ENCODE peak calls at places on chromosomes 1 and 21, in six cellular contexts. S, T, D, X, E and G are unnamed samples.

GRCh38 chr1:12208764-12209494 is 20.9 kb upstream of the VPS13D start:
- DNase-seq in T (peak), E (peak), S (no peak), D (peak), X (peak), G (peak)

GRCh38 chr1:245876586-245876985 is 630.5 kb downstream of the SMYD3 start:
- DNase-seq in X (no peak), S (no peak), T (no peak), D (no peak), E (no peak), G (no peak)

GRCh38 chr21:37130971-37131370 is 57.9 kb downstream of the TTC3 start:
- DNase-seq in X (no peak), E (no peak), S (no peak), D (no peak), T (no peak), G (no peak)

GRCh38 chr1:15799004-15799867 is 8.2 kb downstream of the UQCRHL start:
- DNase-seq in T (peak), E (peak), D (no peak), X (no peak), S (peak), G (peak)

GRCh38 chr1:29096255-29096896 is 27.3 kb downstream of the TMEM200B start:
- DNase-seq in X (no peak), S (no peak), T (no peak), E (no peak), D (no peak), G (no peak)

GRCh38 chr1:6128276-6129081 is 51.6 kb downstream of the CHD5 start:
- DNase-seq in T (no peak), D (no peak), S (no peak), E (peak), X (no peak), G (no peak)

GRCh38 chr21:22476726-22477646 is 1478.8 kb downstream of the NCAM2 start:
- DNase-seq in E (no peak), D (no peak), S (no peak), T (no peak), X (no peak), G (no peak)

GRCh38 chr1:153985984-153986761 is at the start of gene RAB13:
- DNase-seq in E (peak), T (peak), D (no peak), X (no peak), S (no peak), G (peak)

GRCh38 chr21:34593423-34593822 is 21.5 kb downstream of the RCAN1 start:
- DNase-seq in D (no peak), T (no peak), X (no peak), S (no peak), E (no peak), G (no peak)

GRCh38 chr1:46549697-46550681 is 1.5 kb downstream of the KNCN start:
- DNase-seq in D (no peak), S (no peak), T (no peak), E (no peak), X (no peak), G (peak)

GRCh38 chr1:10980094-10980577 is 32.3 kb upstream of the TARDBP start:
- DNase-seq in D (no peak), E (peak), T (no peak), S (peak), X (no peak), G (peak)

GRCh38 chr1:194533641-194534040 is 1347.2 kb upstream of the B3GALT2 start:
- DNase-seq in T (no peak), X (no peak), D (no peak), E (no peak), S (no peak), G (no peak)

GRCh38 chr1:151849871-151850270 is 3.6 kb downstream of the THEM5 start:
- DNase-seq in E (no peak), D (no peak), X (no peak), T (no peak), S (no peak), G (no peak)

GRCh38 chr1:8874230-8875201 is 4.0 kb downstream of the ENO1 start:
- DNase-seq in X (no peak), E (no peak), S (no peak), T (no peak), D (no peak), G (peak)

GRCh38 chr1:47436979-47437517 is 796 bp upstream of the FOXD2 start:
- DNase-seq in E (no peak), D (no peak), S (no peak), X (no peak), T (no peak), G (peak)

GRCh38 chr1:36326499-36326898 is 3.1 kb upstream of the EVA1B start:
- DNase-seq in D (no peak), T (no peak), S (no peak), E (no peak), X (no peak), G (no peak)

GRCh38 chr1:109959974-109960744 is 24.4 kb upstream of the AHCYL1 start:
- DNase-seq in S (no peak), X (no peak), D (no peak), E (no peak), T (peak), G (peak)

GRCh38 chr1:166490437-166490784 is 323.6 kb upstream of the FAM78B start:
- DNase-seq in X (no peak), T (no peak), E (no peak), D (no peak), S (no peak), G (no peak)

GRCh38 chr1:16474166-16474800 is 33.8 kb downstream of the NECAP2 start:
- DNase-seq in T (no peak), X (no peak), D (no peak), S (no peak), E (peak), G (no peak)

GRCh38 chr1:9628541-9629444 is 22.7 kb upstream of the PIK3CD start:
- DNase-seq in X (peak), E (no peak), D (no peak), S (no peak), T (no peak), G (no peak)

GRCh38 chr1:145997156-145998023 is 1.0 kb upstream of the TXNIP start:
- DNase-seq in E (peak), D (no peak), T (no peak), X (peak), S (no peak), G (peak)

GRCh38 chr21:41864311-41865001 is 14.7 kb downstream of the PRDM15 start:
- DNase-seq in X (no peak), D (no peak), S (no peak), T (no peak), E (no peak), G (no peak)
- H3K4me3 ChIP-seq in X (no peak), D (no peak), S (no peak), T (no peak), E (no peak), G (no peak)

DNA sequence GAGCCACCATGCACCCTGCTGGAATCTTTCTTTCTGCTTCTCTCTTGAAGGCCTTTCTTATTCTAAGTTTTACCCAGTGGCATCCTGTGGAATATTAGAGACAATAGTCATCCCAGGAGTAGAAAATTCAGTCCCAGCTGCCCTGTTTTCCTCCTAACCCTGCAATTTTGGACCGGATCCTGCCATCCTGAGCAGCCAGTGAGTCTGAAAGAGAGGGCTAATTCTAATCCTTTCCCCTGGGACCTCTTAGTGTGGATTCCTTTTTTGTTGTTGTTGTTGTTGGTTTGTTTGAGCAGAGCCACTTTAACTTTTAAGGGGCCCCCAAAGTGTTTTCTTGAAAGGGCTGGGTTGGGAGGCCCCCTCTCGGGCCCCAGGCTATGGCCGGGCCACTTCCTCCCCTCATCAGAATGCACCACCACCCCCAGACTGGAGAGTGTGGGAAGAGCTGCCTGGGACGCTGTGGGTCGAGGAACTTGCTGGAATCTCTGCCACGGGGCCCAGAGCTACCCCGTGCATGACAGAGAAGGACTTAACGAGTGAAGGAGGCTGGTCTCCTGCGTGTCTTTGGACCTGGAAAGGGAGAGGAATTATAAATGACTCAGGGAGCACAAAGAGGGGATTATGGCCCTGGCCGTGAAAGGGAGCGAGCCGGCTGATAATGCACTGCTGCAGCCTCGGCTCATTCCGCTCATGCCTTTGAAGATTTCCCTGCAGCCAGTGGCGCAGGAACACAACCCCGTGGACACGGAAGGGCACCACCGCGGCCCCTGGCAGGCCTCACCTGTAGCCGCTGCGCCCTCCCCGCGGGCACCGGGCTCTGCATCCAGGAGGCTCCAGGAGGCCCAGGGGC is 81.0 kb upstream of the AKT3 start:
- DNase-seq in E (no peak), T (no peak), X (no peak), S (peak), D (no peak), G (no peak)
- H3K4me3 ChIP-seq in E (no peak), T (no peak), X (no peak), S (no peak), D (no peak), G (no peak)

GRCh38 chr1:160578175-160578693 is 1.1 kb downstream of the CD84 start:
- DNase-seq in X (no peak), S (no peak), D (no peak), T (no peak), E (no peak), G (no peak)
- H3K4me3 ChIP-seq in X (peak), S (no peak), D (no peak), T (no peak), E (peak), G (no peak)

GRCh38 chr1:40820911-40821693 is 37.5 kb downstream of the KCNQ4 start:
- DNase-seq in X (no peak), E (peak), T (no peak), D (no peak), S (no peak), G (no peak)
- H3K4me3 ChIP-seq in X (no peak), E (no peak), T (no peak), D (no peak), S (no peak), G (no peak)

GRCh38 chr1:168688679-168689657 is 40.0 kb downstream of the DPT start:
- DNase-seq in X (no peak), T (no peak), D (no peak), E (no peak), S (no peak), G (no peak)
- H3K4me3 ChIP-seq in X (no peak), T (no peak), D (no peak), E (no peak), S (no peak), G (no peak)

GRCh38 chr1:197774691-197775281 is 494 bp downstream of the DENND1B start:
- DNase-seq in T (peak), X (peak), E (peak), D (no peak), S (no peak), G (peak)

GRCh38 chr1:197775282-197776262 is at the start of gene DENND1B:
- DNase-seq in D (no peak), X (peak), S (peak), E (peak), T (peak), G (peak)

GRCh38 chr1:197771904-197772561 is 3.2 kb downstream of the DENND1B start:
- DNase-seq in T (no peak), X (no peak), E (no peak), D (no peak), S (no peak), G (no peak)

GRCh38 chr1:197771388-197771787 is 3.9 kb downstream of the DENND1B start:
- DNase-seq in D (no peak), T (no peak), S (no peak), E (no peak), X (no peak), G (no peak)

GRCh38 chr1:197773856-197774255 is 1.4 kb downstream of the DENND1B start:
- DNase-seq in E (no peak), S (no peak), T (no peak), X (no peak), D (no peak), G (no peak)
- H3K4me3 ChIP-seq in E (peak), S (peak), T (peak), X (no peak), D (peak), G (peak)

GRCh38 chr1:220595179-220595578 is 67.2 kb downstream of the MARK1 start:
- DNase-seq in D (no peak), E (no peak), S (no peak), T (no peak), X (no peak), G (no peak)
- H3K4me3 ChIP-seq in D (no peak), E (no peak), S (no peak), T (no peak), X (no peak), G (no peak)

GRCh38 chr1:84603223-84603622 is 29.0 kb upstream of the CTBS start:
- DNase-seq in X (no peak), S (no peak), E (no peak), T (no peak), D (no peak), G (peak)
- H3K4me3 ChIP-seq in X (no peak), S (no peak), E (no peak), T (no peak), D (no peak), G (no peak)